ENCODE peak calls at places on chromosomes 13 and 19, in ten cellular contexts. P, U, Y, S, L, I, G, J, K and F are unnamed samples.

GRCh38 chr13:35889560-35889959 is 241.6 kb downstream of the DCLK1 start:
- DNase-seq in Y (no peak), I (no peak), L (no peak), J (no peak), K (no peak), G (no peak), U (no peak), S (no peak), P (no peak), F (no peak)

GRCh38 chr19:50835785-50836542 is 2.6 kb upstream of the KLK15 start:
- DNase-seq in S (peak; percentile 2), K (no peak), Y (peak; percentile 66), L (peak; percentile 35), P (peak; percentile 23), I (peak; percentile 86), G (peak; percentile 86), U (peak; percentile 85), J (peak; percentile 81), F (no peak)

GRCh38 chr19:40486017-40486416 is 19.2 kb downstream of the SPTBN4 start:
- DNase-seq in K (no peak), L (no peak), J (no peak), G (no peak), P (no peak), Y (no peak), U (no peak), S (no peak), I (no peak), F (no peak)

GRCh38 chr19:41541990-41542584 is 33.9 kb upstream of the CEACAM21 start:
- DNase-seq in S (no peak), U (peak; percentile 71), P (no peak), J (peak; percentile 5), G (no peak), K (no peak), I (peak; percentile 51), L (no peak), Y (peak; percentile 18), F (no peak)

GRCh38 chr19:45417151-45417550 is 6.6 kb downstream of the ERCC1 start:
- DNase-seq in G (no peak), I (no peak), K (no peak), U (no peak), J (no peak), P (no peak), L (no peak), S (no peak), Y (no peak), F (no peak)

GRCh38 chr19:1183543-1184172 is 9.6 kb upstream of the SBNO2 start:
- DNase-seq in I (no peak), S (no peak), Y (peak; percentile 46), U (no peak), G (peak; percentile 91), J (peak; percentile 83), K (no peak), L (peak; percentile 76), P (no peak), F (no peak)

GRCh38 chr13:41694902-41695301 is 237.6 kb downstream of the RGCC start:
- DNase-seq in P (no peak), J (peak; percentile 90), U (peak; percentile 47), G (peak; percentile 68), Y (peak; percentile 96), S (peak; percentile 85), I (peak; percentile 61), K (no peak), L (no peak), F (no peak)

GRCh38 chr13:50941146-50941545 is 31.6 kb downstream of the RNASEH2B start:
- DNase-seq in J (no peak), U (no peak), K (no peak), S (no peak), P (no peak), I (no peak), L (no peak), G (no peak), Y (no peak), F (no peak)

GRCh38 chr19:38924383-38924782 is 6.2 kb downstream of the SARS2 start:
- DNase-seq in L (no peak), P (no peak), I (no peak), Y (no peak), U (no peak), K (no peak), G (no peak), J (no peak), S (no peak), F (no peak)

GRCh38 chr19:41089955-41090354 is 1.7 kb downstream of the CYP2A13 start:
- DNase-seq in S (no peak), J (no peak), Y (no peak), K (no peak), P (no peak), I (no peak), L (no peak), G (no peak), U (no peak), F (no peak)

GRCh38 chr19:35340431-35340830 is 7.3 kb upstream of the FFAR1 start:
- DNase-seq in I (no peak), U (no peak), P (no peak), K (no peak), S (no peak), Y (no peak), G (no peak), J (no peak), L (no peak), F (no peak)

GRCh38 chr19:17749912-17750317 is 1.4 kb upstream of the FCHO1 start:
- DNase-seq in S (no peak), U (no peak), L (no peak), G (no peak), K (no peak), I (no peak), J (no peak), Y (peak; percentile 34), P (no peak), F (no peak)

GRCh38 chr13:31945202-31945978 is 86.2 kb upstream of the FRY start:
- DNase-seq in P (peak; percentile 80), K (no peak), J (peak; percentile 28), Y (peak; percentile 78), I (peak; percentile 46), U (peak; percentile 38), G (peak; percentile 76), L (peak; percentile 58), S (peak; percentile 85), F (peak; percentile 63)

GRCh38 chr19:1540353-1540925 is 16.6 kb downstream of the PLK5 start:
- DNase-seq in G (no peak), Y (no peak), U (peak; percentile 67), P (peak; percentile 14), K (no peak), J (no peak), S (no peak), I (no peak), L (no peak), F (no peak)

GRCh38 chr19:47651132-47651531 is 42.2 kb downstream of the BICRA start:
- DNase-seq in L (no peak), J (no peak), K (no peak), U (no peak), P (no peak), S (no peak), G (no peak), Y (no peak), I (no peak), F (no peak)

GRCh38 chr13:33518442-33518841 is 232.9 kb upstream of the STARD13 start:
- DNase-seq in K (no peak), G (no peak), J (no peak), U (no peak), Y (no peak), I (no peak), S (no peak), L (no peak), P (no peak), F (no peak)

GRCh38 chr13:93146584-93147292 is 79.9 kb upstream of the GPC6 start:
- DNase-seq in S (peak; percentile 3), G (no peak), L (no peak), K (no peak), U (no peak), J (peak; percentile 86), I (no peak), Y (peak; percentile 87), P (no peak), F (no peak)

GRCh38 chr13:42865703-42866102 is 84.3 kb downstream of the FAM216B start:
- DNase-seq in Y (peak; percentile 28), U (no peak), I (no peak), J (no peak), L (no peak), P (no peak), G (no peak), S (no peak), K (no peak), F (no peak)

GRCh38 chr19:46678110-46678732 is 17.2 kb upstream of the DACT3 start:
- DNase-seq in U (no peak), I (peak; percentile 36), K (no peak), L (no peak), S (no peak), P (no peak), J (no peak), Y (no peak), G (peak; percentile 72), F (no peak)

GRCh38 chr19:3224346-3225325 is at the start of gene CELF5:
- DNase-seq in G (peak; percentile 65), J (peak; percentile 76), I (peak; percentile 81), S (no peak), Y (no peak), K (no peak), L (peak; percentile 20), P (peak; percentile 43), U (peak; percentile 46), F (no peak)